ENCODE peak calls at places on chromosomes 3 and 15, in five cellular contexts. One of them, this sample, is unnamed.

GRCh38 chr15:51856714-51857380 is 27.4 kb downstream of the TMOD3 start:
- DNase-seq in AG04450: no peak
- DNase-seq in choroid plexus epithelial cell: no peak
- DNase-seq in CD4-positive, alpha-beta T cell: no peak
- DNase-seq in HL-60: no peak
- DNase-seq in this sample: no peak

GRCh38 chr3:102733811-102734574 is 299.2 kb downstream of the ZPLD1 start:
- DNase-seq in AG04450: no peak
- DNase-seq in choroid plexus epithelial cell: peak; percentile 8
- DNase-seq in CD4-positive, alpha-beta T cell: no peak
- DNase-seq in HL-60: no peak
- DNase-seq in this sample: peak; percentile 20

GRCh38 chr3:112117826-112118571 is 15.0 kb downstream of the GCSAM start:
- DNase-seq in AG04450: no peak
- DNase-seq in choroid plexus epithelial cell: no peak
- DNase-seq in CD4-positive, alpha-beta T cell: no peak
- DNase-seq in HL-60: peak; percentile 62
- DNase-seq in this sample: no peak

GRCh38 chr3:129665024-129665768 is 58.7 kb upstream of the PLXND1 start:
- DNase-seq in AG04450: no peak
- DNase-seq in choroid plexus epithelial cell: peak; percentile 39
- DNase-seq in CD4-positive, alpha-beta T cell: no peak
- DNase-seq in HL-60: no peak
- DNase-seq in this sample: peak; percentile 74

GRCh38 chr3:99929409-99930139 is 111.9 kb downstream of the CMSS1 start:
- DNase-seq in AG04450: no peak
- DNase-seq in choroid plexus epithelial cell: peak; percentile 69
- DNase-seq in CD4-positive, alpha-beta T cell: no peak
- DNase-seq in HL-60: no peak
- DNase-seq in this sample: no peak

GRCh38 chr3:194032828-194033435 is 103.0 kb upstream of the HES1 start:
- DNase-seq in AG04450: no peak
- DNase-seq in choroid plexus epithelial cell: no peak
- DNase-seq in CD4-positive, alpha-beta T cell: no peak
- DNase-seq in HL-60: no peak
- DNase-seq in this sample: no peak

GRCh38 chr15:95512906-95513305 is 817.6 kb upstream of the NR2F2 start:
- DNase-seq in AG04450: no peak
- DNase-seq in choroid plexus epithelial cell: no peak
- DNase-seq in CD4-positive, alpha-beta T cell: no peak
- DNase-seq in HL-60: no peak
- DNase-seq in this sample: no peak

GRCh38 chr3:47365213-47366153 is 15.3 kb upstream of the PTPN23 start:
- DNase-seq in AG04450: peak; percentile 13
- DNase-seq in choroid plexus epithelial cell: peak; percentile 23
- DNase-seq in CD4-positive, alpha-beta T cell: no peak
- DNase-seq in HL-60: no peak
- DNase-seq in this sample: no peak

GRCh38 chr3:138774529-138775253 is 60.0 kb downstream of the PIK3CB start:
- DNase-seq in AG04450: peak; percentile 98
- DNase-seq in choroid plexus epithelial cell: peak; percentile 99
- DNase-seq in CD4-positive, alpha-beta T cell: no peak
- DNase-seq in HL-60: no peak
- DNase-seq in this sample: peak; percentile 97

GRCh38 chr15:92812271-92812670 is 87.9 kb upstream of the CHD2 start:
- DNase-seq in AG04450: no peak
- DNase-seq in choroid plexus epithelial cell: no peak
- DNase-seq in CD4-positive, alpha-beta T cell: no peak
- DNase-seq in HL-60: no peak
- DNase-seq in this sample: no peak

GRCh38 chr15:27042646-27043045 is 71.7 kb downstream of the GABRG3 start:
- DNase-seq in AG04450: no peak
- DNase-seq in choroid plexus epithelial cell: no peak
- DNase-seq in CD4-positive, alpha-beta T cell: no peak
- DNase-seq in HL-60: no peak
- DNase-seq in this sample: no peak

GRCh38 chr3:156473341-156473740 is 81.6 kb downstream of the SSR3 start:
- DNase-seq in AG04450: no peak
- DNase-seq in choroid plexus epithelial cell: no peak
- DNase-seq in CD4-positive, alpha-beta T cell: no peak
- DNase-seq in HL-60: no peak
- DNase-seq in this sample: no peak

GRCh38 chr3:12353796-12354505 is 65.1 kb downstream of the PPARG start:
- DNase-seq in AG04450: no peak
- DNase-seq in choroid plexus epithelial cell: peak; percentile 68
- DNase-seq in CD4-positive, alpha-beta T cell: no peak
- DNase-seq in HL-60: peak; percentile 79
- DNase-seq in this sample: no peak

GRCh38 chr15:88401269-88401971 is 65.8 kb downstream of the MRPL46 start:
- DNase-seq in AG04450: no peak
- DNase-seq in choroid plexus epithelial cell: no peak
- DNase-seq in CD4-positive, alpha-beta T cell: no peak
- DNase-seq in HL-60: no peak
- DNase-seq in this sample: no peak

GRCh38 chr3:114294940-114295480 is 1.2 kb downstream of the TIGIT start:
- DNase-seq in AG04450: no peak
- DNase-seq in choroid plexus epithelial cell: no peak
- DNase-seq in CD4-positive, alpha-beta T cell: no peak
- DNase-seq in HL-60: no peak
- DNase-seq in this sample: no peak

GRCh38 chr15:34616613-34617012 is 33.2 kb upstream of the GOLGA8B start:
- DNase-seq in AG04450: no peak
- DNase-seq in choroid plexus epithelial cell: peak; percentile 87
- DNase-seq in CD4-positive, alpha-beta T cell: no peak
- DNase-seq in HL-60: no peak
- DNase-seq in this sample: peak; percentile 16

GRCh38 chr15:36498401-36498800 is 81.0 kb upstream of the CDIN1 start:
- DNase-seq in AG04450: no peak
- DNase-seq in choroid plexus epithelial cell: no peak
- DNase-seq in CD4-positive, alpha-beta T cell: no peak
- DNase-seq in HL-60: no peak
- DNase-seq in this sample: no peak

GRCh38 chr15:36498922-36499321 is 80.5 kb upstream of the CDIN1 start:
- DNase-seq in AG04450: no peak
- DNase-seq in choroid plexus epithelial cell: no peak
- DNase-seq in CD4-positive, alpha-beta T cell: no peak
- DNase-seq in HL-60: no peak
- DNase-seq in this sample: no peak

GRCh38 chr15:36499751-36500389 is 79.6 kb upstream of the CDIN1 start:
- DNase-seq in AG04450: no peak
- DNase-seq in choroid plexus epithelial cell: no peak
- DNase-seq in CD4-positive, alpha-beta T cell: no peak
- DNase-seq in HL-60: no peak
- DNase-seq in this sample: no peak

GRCh38 chr15:36502509-36502908 is 76.9 kb upstream of the CDIN1 start:
- DNase-seq in AG04450: no peak
- DNase-seq in choroid plexus epithelial cell: no peak
- DNase-seq in CD4-positive, alpha-beta T cell: no peak
- DNase-seq in HL-60: no peak
- DNase-seq in this sample: no peak

DNA sequence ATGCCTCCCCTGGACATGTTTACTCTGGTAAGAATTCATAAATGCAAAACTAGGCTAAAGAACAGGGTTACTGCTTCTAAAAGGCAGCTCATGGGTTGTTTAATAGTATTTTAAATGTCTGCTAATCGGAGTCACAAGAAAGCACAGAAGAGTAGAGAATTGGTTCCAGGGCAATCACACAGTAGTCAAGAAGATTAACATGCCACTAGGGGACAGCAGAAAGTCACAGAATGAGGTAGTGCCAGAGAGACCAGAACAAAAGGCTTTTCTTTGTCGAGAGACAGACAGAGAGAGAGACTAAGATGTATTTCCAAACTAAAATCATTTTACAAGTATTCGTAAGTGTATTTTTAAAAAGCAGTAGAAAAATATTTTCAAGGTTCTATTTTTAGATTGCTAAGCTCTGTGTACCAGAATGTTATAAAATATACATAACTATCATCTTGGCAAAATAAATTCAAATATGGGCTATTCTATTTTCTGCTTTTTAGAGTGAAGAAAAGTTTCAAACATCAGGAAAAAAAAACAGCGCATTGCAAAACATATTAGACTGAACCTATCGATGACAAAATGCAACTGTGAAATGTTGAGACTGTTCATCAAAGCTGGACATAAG is 78.3 kb upstream of the CDIN1 start:
- DNase-seq in AG04450: peak; percentile 33
- DNase-seq in choroid plexus epithelial cell: peak; percentile 83
- DNase-seq in CD4-positive, alpha-beta T cell: no peak
- DNase-seq in HL-60: peak; percentile 45
- DNase-seq in this sample: peak; percentile 22
- TF ChIP-seq CTCF in AG04450: peak; percentile 72
- TF ChIP-seq CTCF in choroid plexus epithelial cell: peak; percentile 82
- TF ChIP-seq CTCF in CD4-positive, alpha-beta T cell: peak; percentile 42
- TF ChIP-seq CTCF in HL-60: peak; percentile 75
- TF ChIP-seq CTCF in this sample: peak; percentile 91

DNA sequence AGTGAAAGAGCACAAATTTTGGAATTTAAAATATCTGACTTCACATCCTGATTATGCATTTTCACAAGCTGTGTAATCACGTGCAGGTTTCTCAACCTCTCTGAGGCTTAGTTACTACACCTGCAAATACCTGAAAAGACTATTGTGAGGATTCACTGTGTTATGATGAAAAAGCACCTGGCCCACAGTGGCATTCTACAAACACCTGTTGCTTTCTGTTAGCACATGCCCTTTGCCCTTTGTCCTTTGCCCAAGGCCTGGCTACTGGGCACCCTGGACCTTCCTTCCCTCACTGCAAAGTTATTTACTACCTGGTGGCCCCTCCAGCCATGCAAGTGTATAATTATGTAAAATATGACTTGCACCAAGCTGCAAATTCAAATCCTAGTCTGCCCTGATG is 227.5 kb downstream of the CADPS start:
- DNase-seq in AG04450: no peak
- DNase-seq in choroid plexus epithelial cell: no peak
- DNase-seq in CD4-positive, alpha-beta T cell: no peak
- DNase-seq in HL-60: no peak
- DNase-seq in this sample: no peak
- TF ChIP-seq CTCF in AG04450: no peak
- TF ChIP-seq CTCF in choroid plexus epithelial cell: no peak
- TF ChIP-seq CTCF in CD4-positive, alpha-beta T cell: no peak
- TF ChIP-seq CTCF in HL-60: no peak
- TF ChIP-seq CTCF in this sample: no peak

GRCh38 chr3:65687741-65688140 is 351.0 kb downstream of the MAGI1 start:
- DNase-seq in AG04450: no peak
- DNase-seq in choroid plexus epithelial cell: no peak
- DNase-seq in CD4-positive, alpha-beta T cell: no peak
- DNase-seq in HL-60: no peak
- DNase-seq in this sample: no peak
- TF ChIP-seq CTCF in AG04450: no peak
- TF ChIP-seq CTCF in choroid plexus epithelial cell: no peak
- TF ChIP-seq CTCF in CD4-positive, alpha-beta T cell: no peak
- TF ChIP-seq CTCF in HL-60: no peak
- TF ChIP-seq CTCF in this sample: no peak

GRCh38 chr3:133868166-133868565 is 27.5 kb downstream of the RAB6B start:
- DNase-seq in AG04450: no peak
- DNase-seq in choroid plexus epithelial cell: no peak
- DNase-seq in CD4-positive, alpha-beta T cell: no peak
- DNase-seq in HL-60: no peak
- DNase-seq in this sample: no peak

GRCh38 chr3:133864616-133865015 is 31.1 kb downstream of the RAB6B start:
- DNase-seq in AG04450: no peak
- DNase-seq in choroid plexus epithelial cell: no peak
- DNase-seq in CD4-positive, alpha-beta T cell: no peak
- DNase-seq in HL-60: no peak
- DNase-seq in this sample: no peak

GRCh38 chr3:133863865-133864264 is 31.8 kb downstream of the RAB6B start:
- DNase-seq in AG04450: no peak
- DNase-seq in choroid plexus epithelial cell: no peak
- DNase-seq in CD4-positive, alpha-beta T cell: no peak
- DNase-seq in HL-60: peak; percentile 8
- DNase-seq in this sample: no peak

GRCh38 chr3:133866141-133866540 is 29.5 kb downstream of the RAB6B start:
- DNase-seq in AG04450: no peak
- DNase-seq in choroid plexus epithelial cell: no peak
- DNase-seq in CD4-positive, alpha-beta T cell: no peak
- DNase-seq in HL-60: no peak
- DNase-seq in this sample: no peak

DNA sequence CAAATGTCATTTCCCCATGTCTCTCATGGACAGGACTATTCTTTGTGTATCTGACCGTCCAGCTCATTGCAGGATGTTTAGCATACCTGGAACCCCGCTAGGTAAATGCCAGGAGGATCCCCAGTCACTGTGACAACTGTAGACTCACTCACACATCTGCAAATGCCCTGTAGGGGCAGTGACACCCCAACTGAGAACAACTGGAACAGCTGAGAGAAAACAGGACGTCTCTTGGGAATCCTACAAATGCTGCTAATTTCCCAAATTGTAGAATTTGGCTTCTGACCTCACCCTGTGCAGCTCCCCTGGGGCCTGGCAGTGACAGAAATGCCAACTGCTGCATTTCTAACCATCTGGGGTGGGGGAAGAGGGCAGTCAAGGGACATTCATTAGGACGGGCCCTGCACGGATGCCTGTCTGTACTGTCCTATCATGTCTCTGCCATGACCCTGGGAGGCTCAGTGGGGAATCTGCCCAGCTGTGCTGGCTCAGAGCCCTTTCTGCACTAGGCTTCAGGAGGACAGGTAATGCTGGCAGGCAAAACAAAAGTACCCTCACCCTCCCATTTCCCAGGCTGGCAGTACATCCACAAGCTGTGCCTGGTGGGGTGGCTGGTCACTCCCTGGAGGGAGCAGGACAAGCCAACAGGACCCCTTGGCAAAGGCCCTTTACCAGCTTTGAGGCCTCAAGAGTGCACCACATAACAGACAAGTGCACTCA is 30.4 kb downstream of the RAB6B start:
- DNase-seq in AG04450: no peak
- DNase-seq in choroid plexus epithelial cell: no peak
- DNase-seq in CD4-positive, alpha-beta T cell: no peak
- DNase-seq in HL-60: no peak
- DNase-seq in this sample: no peak
- TF ChIP-seq CTCF in AG04450: no peak
- TF ChIP-seq CTCF in choroid plexus epithelial cell: peak; percentile 12
- TF ChIP-seq CTCF in CD4-positive, alpha-beta T cell: no peak
- TF ChIP-seq CTCF in HL-60: no peak
- TF ChIP-seq CTCF in this sample: peak; percentile 8

GRCh38 chr15:74817370-74817737 is 4.7 kb downstream of the LMAN1L start:
- DNase-seq in AG04450: no peak
- DNase-seq in choroid plexus epithelial cell: peak; percentile 24
- DNase-seq in CD4-positive, alpha-beta T cell: no peak
- DNase-seq in HL-60: peak; percentile 56
- DNase-seq in this sample: no peak
- TF ChIP-seq CTCF in AG04450: peak; percentile 38
- TF ChIP-seq CTCF in choroid plexus epithelial cell: peak; percentile 43
- TF ChIP-seq CTCF in CD4-positive, alpha-beta T cell: no peak
- TF ChIP-seq CTCF in HL-60: peak; percentile 37
- TF ChIP-seq CTCF in this sample: peak; percentile 18